ENCODE peak calls at places on chromosomes 5 and 9, in seven cellular contexts. Q, S, V, N, G, M and E are unnamed samples.

GRCh38 chr5:67363963-67364362 is 167.4 kb upstream of the CD180 start:
- DNase-seq in G (no peak), V (no peak), N (no peak), S (no peak), Q (no peak), M (no peak), E (no peak)

GRCh38 chr9:9112001-9112725 is 1312.6 kb upstream of the DMAC1 start:
- DNase-seq in N (no peak), M (no peak), G (no peak), S (no peak), Q (no peak), V (no peak), E (no peak)

GRCh38 chr5:14834584-14835540 is 36.7 kb downstream of the ANKH start:
- DNase-seq in Q (no peak), N (no peak), V (no peak), S (no peak), M (no peak), G (no peak), E (no peak)

GRCh38 chr9:131324736-131325679 is 35.5 kb downstream of the PLPP7 start:
- DNase-seq in S (no peak), N (no peak), V (no peak), Q (no peak), G (no peak), M (no peak), E (no peak)

GRCh38 chr9:108684288-108685025 is 171.3 kb downstream of the ACTL7B start:
- DNase-seq in V (no peak), Q (no peak), S (no peak), N (no peak), M (no peak), G (no peak), E (no peak)

GRCh38 chr5:163473613-163474243 is 13.3 kb downstream of the HMMR start:
- DNase-seq in Q (no peak), S (peak), N (no peak), M (no peak), V (no peak), G (no peak), E (no peak)

GRCh38 chr9:99778829-99779228 is 42.9 kb upstream of the NR4A3 start:
- DNase-seq in M (no peak), Q (no peak), G (no peak), V (no peak), N (no peak), S (no peak), E (no peak)

GRCh38 chr9:34334337-34334824 is 5.0 kb downstream of the NUDT2 start:
- DNase-seq in G (no peak), S (no peak), M (no peak), Q (no peak), V (no peak), N (no peak), E (no peak)